ENCODE peak calls at places on chromosomes 13 and 19, in five cellular contexts. E, C, N, P and X are unnamed samples.
A peak's percentile ranks its signal among the peaks of the same experiment; 100 is the strongest.

GRCh38 chr13:99577934-99578917 is 77.0 kb downstream of the TM9SF2 start:
- DNase-seq in E (no peak), N (no peak), P (no peak), C (no peak), X (peak; percentile 44)

GRCh38 chr19:55493052-55493649 is 4.9 kb downstream of the SSC5D start:
- DNase-seq in E (no peak), C (no peak), N (no peak), P (no peak), X (no peak)

GRCh38 chr13:25463496-25463895 is 91.7 kb downstream of the ATP8A2 start:
- DNase-seq in E (no peak), P (no peak), N (no peak), C (no peak), X (no peak)

GRCh38 chr19:6718741-6719539 is 1.5 kb downstream of the C3 start:
- DNase-seq in E (no peak), N (peak; percentile 96), C (peak; percentile 21), P (no peak), X (no peak)

GRCh38 chr19:41849067-41849466 is 4.2 kb downstream of the DMRTC2 start:
- DNase-seq in C (no peak), N (no peak), E (no peak), P (no peak), X (no peak)

GRCh38 chr19:11166281-11167142 is 10.9 kb upstream of the SPC24 start:
- DNase-seq in P (no peak), E (no peak), N (no peak), C (no peak), X (no peak)

GRCh38 chr13:28035146-28035782 is 46.8 kb upstream of the URAD start:
- DNase-seq in C (no peak), N (no peak), P (no peak), E (no peak), X (no peak)

GRCh38 chr19:47531640-47532387 is 17.0 kb upstream of the NAPA start:
- DNase-seq in N (no peak), P (no peak), C (no peak), E (no peak), X (no peak)

GRCh38 chr13:98974053-98974452 is 3.8 kb downstream of the DOCK9 start:
- DNase-seq in C (no peak), E (no peak), P (no peak), N (no peak), X (no peak)

GRCh38 chr13:98014766-98015165 is 61.3 kb downstream of the IPO5 start:
- DNase-seq in N (no peak), C (no peak), E (no peak), P (no peak), X (no peak)

GRCh38 chr13:37495046-37495445 is 103.5 kb downstream of the POSTN start:
- DNase-seq in C (no peak), N (no peak), E (no peak), P (no peak), X (no peak)